ENCODE peak calls at places on chromosomes 6 and 20, in seven cellular contexts. One of them, this sample, is unnamed.

GRCh38 chr6:137315081-137315480 is 95.9 kb upstream of the IFNGR1 start:
- DNase-seq in BJ: no peak
- DNase-seq in CD8-positive, alpha-beta memory T cell: no peak
- DNase-seq in stimulated activated CD8-positive, alpha-beta memory T cell treated with anti-CD3 and anti-CD28 coated beads, Interleukin-15, amount 100 ng/mL, for 4 hours: no peak
- DNase-seq in Caco-2: no peak
- DNase-seq in effector CD4-positive, alpha-beta T cell: no peak
- DNase-seq in upper lobe of right lung: no peak
- DNase-seq in this sample: no peak

GRCh38 chr6:21856096-21856825 is 262.7 kb downstream of the SOX4 start:
- DNase-seq in BJ: peak
- DNase-seq in CD8-positive, alpha-beta memory T cell: no peak
- DNase-seq in stimulated activated CD8-positive, alpha-beta memory T cell treated with anti-CD3 and anti-CD28 coated beads, Interleukin-15, amount 100 ng/mL, for 4 hours: no peak
- DNase-seq in Caco-2: no peak
- DNase-seq in effector CD4-positive, alpha-beta T cell: no peak
- DNase-seq in upper lobe of right lung: no peak
- DNase-seq in this sample: peak

GRCh38 chr6:29725981-29726380 is 2.7 kb downstream of the HLA-F start:
- DNase-seq in BJ: no peak
- DNase-seq in CD8-positive, alpha-beta memory T cell: no peak
- DNase-seq in stimulated activated CD8-positive, alpha-beta memory T cell treated with anti-CD3 and anti-CD28 coated beads, Interleukin-15, amount 100 ng/mL, for 4 hours: no peak
- DNase-seq in Caco-2: no peak
- DNase-seq in effector CD4-positive, alpha-beta T cell: no peak
- DNase-seq in upper lobe of right lung: no peak
- DNase-seq in this sample: no peak

GRCh38 chr20:62246872-62247652 is 8.7 kb downstream of the OSBPL2 start:
- DNase-seq in BJ: no peak
- DNase-seq in CD8-positive, alpha-beta memory T cell: no peak
- DNase-seq in stimulated activated CD8-positive, alpha-beta memory T cell treated with anti-CD3 and anti-CD28 coated beads, Interleukin-15, amount 100 ng/mL, for 4 hours: no peak
- DNase-seq in Caco-2: no peak
- DNase-seq in effector CD4-positive, alpha-beta T cell: no peak
- DNase-seq in upper lobe of right lung: no peak
- DNase-seq in this sample: no peak

GRCh38 chr6:84422380-84422968 is 195.0 kb upstream of the CEP162 start:
- DNase-seq in BJ: no peak
- DNase-seq in CD8-positive, alpha-beta memory T cell: no peak
- DNase-seq in stimulated activated CD8-positive, alpha-beta memory T cell treated with anti-CD3 and anti-CD28 coated beads, Interleukin-15, amount 100 ng/mL, for 4 hours: no peak
- DNase-seq in Caco-2: peak
- DNase-seq in effector CD4-positive, alpha-beta T cell: no peak
- DNase-seq in upper lobe of right lung: peak
- DNase-seq in this sample: no peak

GRCh38 chr6:133396225-133396624 is 155.1 kb downstream of the EYA4 start:
- DNase-seq in BJ: no peak
- DNase-seq in CD8-positive, alpha-beta memory T cell: no peak
- DNase-seq in stimulated activated CD8-positive, alpha-beta memory T cell treated with anti-CD3 and anti-CD28 coated beads, Interleukin-15, amount 100 ng/mL, for 4 hours: no peak
- DNase-seq in Caco-2: no peak
- DNase-seq in effector CD4-positive, alpha-beta T cell: no peak
- DNase-seq in upper lobe of right lung: no peak
- DNase-seq in this sample: no peak

GRCh38 chr20:46699651-46700359 is 9.6 kb upstream of the SLC2A10 start:
- DNase-seq in BJ: no peak
- DNase-seq in CD8-positive, alpha-beta memory T cell: no peak
- DNase-seq in stimulated activated CD8-positive, alpha-beta memory T cell treated with anti-CD3 and anti-CD28 coated beads, Interleukin-15, amount 100 ng/mL, for 4 hours: no peak
- DNase-seq in Caco-2: peak
- DNase-seq in effector CD4-positive, alpha-beta T cell: no peak
- DNase-seq in upper lobe of right lung: no peak
- DNase-seq in this sample: no peak

GRCh38 chr6:104884867-104885517 is 25.3 kb upstream of the HACE1 start:
- DNase-seq in BJ: no peak
- DNase-seq in CD8-positive, alpha-beta memory T cell: no peak
- DNase-seq in stimulated activated CD8-positive, alpha-beta memory T cell treated with anti-CD3 and anti-CD28 coated beads, Interleukin-15, amount 100 ng/mL, for 4 hours: no peak
- DNase-seq in Caco-2: no peak
- DNase-seq in effector CD4-positive, alpha-beta T cell: no peak
- DNase-seq in upper lobe of right lung: no peak
- DNase-seq in this sample: no peak

GRCh38 chr6:88730602-88731001 is 232.8 kb downstream of the RNGTT start:
- DNase-seq in BJ: peak
- DNase-seq in CD8-positive, alpha-beta memory T cell: no peak
- DNase-seq in stimulated activated CD8-positive, alpha-beta memory T cell treated with anti-CD3 and anti-CD28 coated beads, Interleukin-15, amount 100 ng/mL, for 4 hours: no peak
- DNase-seq in Caco-2: peak
- DNase-seq in effector CD4-positive, alpha-beta T cell: no peak
- DNase-seq in upper lobe of right lung: no peak
- DNase-seq in this sample: no peak

GRCh38 chr20:56229821-56230220 is 18.7 kb upstream of the MC3R start:
- DNase-seq in BJ: no peak
- DNase-seq in CD8-positive, alpha-beta memory T cell: no peak
- DNase-seq in stimulated activated CD8-positive, alpha-beta memory T cell treated with anti-CD3 and anti-CD28 coated beads, Interleukin-15, amount 100 ng/mL, for 4 hours: no peak
- DNase-seq in Caco-2: no peak
- DNase-seq in effector CD4-positive, alpha-beta T cell: no peak
- DNase-seq in upper lobe of right lung: no peak
- DNase-seq in this sample: no peak

GRCh38 chr20:50467618-50468373 is 42.4 kb upstream of the PTPN1 start:
- DNase-seq in BJ: no peak
- DNase-seq in CD8-positive, alpha-beta memory T cell: no peak
- DNase-seq in stimulated activated CD8-positive, alpha-beta memory T cell treated with anti-CD3 and anti-CD28 coated beads, Interleukin-15, amount 100 ng/mL, for 4 hours: no peak
- DNase-seq in Caco-2: peak
- DNase-seq in effector CD4-positive, alpha-beta T cell: no peak
- DNase-seq in upper lobe of right lung: no peak
- DNase-seq in this sample: no peak

GRCh38 chr6:14354919-14355572 is 237.5 kb downstream of the CD83 start:
- DNase-seq in BJ: peak
- DNase-seq in CD8-positive, alpha-beta memory T cell: no peak
- DNase-seq in stimulated activated CD8-positive, alpha-beta memory T cell treated with anti-CD3 and anti-CD28 coated beads, Interleukin-15, amount 100 ng/mL, for 4 hours: no peak
- DNase-seq in Caco-2: no peak
- DNase-seq in effector CD4-positive, alpha-beta T cell: no peak
- DNase-seq in upper lobe of right lung: no peak
- DNase-seq in this sample: peak

GRCh38 chr6:158518196-158519127 is 41.4 kb upstream of the TMEM181 start:
- DNase-seq in BJ: peak
- DNase-seq in CD8-positive, alpha-beta memory T cell: peak
- DNase-seq in stimulated activated CD8-positive, alpha-beta memory T cell treated with anti-CD3 and anti-CD28 coated beads, Interleukin-15, amount 100 ng/mL, for 4 hours: no peak
- DNase-seq in Caco-2: peak
- DNase-seq in effector CD4-positive, alpha-beta T cell: peak
- DNase-seq in upper lobe of right lung: no peak
- DNase-seq in this sample: no peak

GRCh38 chr20:11861479-11861878 is 56.2 kb upstream of the BTBD3 start:
- DNase-seq in BJ: no peak
- DNase-seq in CD8-positive, alpha-beta memory T cell: no peak
- DNase-seq in stimulated activated CD8-positive, alpha-beta memory T cell treated with anti-CD3 and anti-CD28 coated beads, Interleukin-15, amount 100 ng/mL, for 4 hours: no peak
- DNase-seq in Caco-2: no peak
- DNase-seq in effector CD4-positive, alpha-beta T cell: no peak
- DNase-seq in upper lobe of right lung: no peak
- DNase-seq in this sample: no peak

GRCh38 chr6:24425091-24425490 is 22.4 kb downstream of the MRS2 start:
- DNase-seq in BJ: no peak
- DNase-seq in CD8-positive, alpha-beta memory T cell: no peak
- DNase-seq in stimulated activated CD8-positive, alpha-beta memory T cell treated with anti-CD3 and anti-CD28 coated beads, Interleukin-15, amount 100 ng/mL, for 4 hours: no peak
- DNase-seq in Caco-2: no peak
- DNase-seq in effector CD4-positive, alpha-beta T cell: no peak
- DNase-seq in upper lobe of right lung: no peak
- DNase-seq in this sample: no peak

GRCh38 chr6:159359581-159360264 is 190.5 kb downstream of the FNDC1 start:
- DNase-seq in BJ: no peak
- DNase-seq in CD8-positive, alpha-beta memory T cell: no peak
- DNase-seq in stimulated activated CD8-positive, alpha-beta memory T cell treated with anti-CD3 and anti-CD28 coated beads, Interleukin-15, amount 100 ng/mL, for 4 hours: no peak
- DNase-seq in Caco-2: no peak
- DNase-seq in effector CD4-positive, alpha-beta T cell: no peak
- DNase-seq in upper lobe of right lung: no peak
- DNase-seq in this sample: no peak

GRCh38 chr6:148059869-148060268 is 282.8 kb upstream of the SASH1 start:
- DNase-seq in BJ: no peak
- DNase-seq in CD8-positive, alpha-beta memory T cell: no peak
- DNase-seq in stimulated activated CD8-positive, alpha-beta memory T cell treated with anti-CD3 and anti-CD28 coated beads, Interleukin-15, amount 100 ng/mL, for 4 hours: no peak
- DNase-seq in Caco-2: no peak
- DNase-seq in effector CD4-positive, alpha-beta T cell: no peak
- DNase-seq in upper lobe of right lung: no peak
- DNase-seq in this sample: no peak

GRCh38 chr20:49979030-49979832 is 3.5 kb upstream of the SNAI1 start:
- DNase-seq in BJ: no peak
- DNase-seq in CD8-positive, alpha-beta memory T cell: peak
- DNase-seq in stimulated activated CD8-positive, alpha-beta memory T cell treated with anti-CD3 and anti-CD28 coated beads, Interleukin-15, amount 100 ng/mL, for 4 hours: peak
- DNase-seq in Caco-2: peak
- DNase-seq in effector CD4-positive, alpha-beta T cell: peak
- DNase-seq in upper lobe of right lung: peak
- DNase-seq in this sample: no peak

GRCh38 chr6:31882344-31882743 is 3.5 kb upstream of the SLC44A4 start:
- DNase-seq in BJ: no peak
- DNase-seq in CD8-positive, alpha-beta memory T cell: no peak
- DNase-seq in stimulated activated CD8-positive, alpha-beta memory T cell treated with anti-CD3 and anti-CD28 coated beads, Interleukin-15, amount 100 ng/mL, for 4 hours: no peak
- DNase-seq in Caco-2: no peak
- DNase-seq in effector CD4-positive, alpha-beta T cell: no peak
- DNase-seq in upper lobe of right lung: no peak
- DNase-seq in this sample: no peak